ENCODE peak calls at places on chromosomes 7 and 10, in six cellular contexts. P is H1, W is A549, X is endothelial cell of umbilical vein, S is WTC11, E is K562. M is an unnamed sample.

GRCh38 chr10:132538790-132539421 is 1.3 kb downstream of the INPP5A start:
- DNase-seq in P (no peak), W (no peak), X (no peak), S (peak; percentile 7), E (no peak), M (no peak)

GRCh38 chr7:69567790-69568189 is 30.5 kb upstream of the AUTS2 start:
- DNase-seq in P (no peak), W (no peak), X (no peak), S (no peak), E (no peak), M (no peak)

GRCh38 chr7:42237162-42237821 is at the start of gene GLI3:
- DNase-seq in P (peak; percentile 91), W (peak; percentile 60), X (peak; percentile 90), S (peak; percentile 90), E (peak; percentile 70), M (no peak)

GRCh38 chr7:40802497-40802896 is 667.7 kb downstream of the SUGCT start:
- DNase-seq in P (no peak), W (no peak), X (no peak), S (no peak), E (no peak), M (no peak)

GRCh38 chr10:45001382-45002148 is 842 bp downstream of the ZNF22 start:
- DNase-seq in P (no peak), W (peak; percentile 15), X (peak; percentile 94), S (no peak), E (peak; percentile 77), M (no peak)

GRCh38 chr7:95871078-95871848 is 98.9 kb downstream of the DYNC1I1 start:
- DNase-seq in P (peak; percentile 52), W (peak; percentile 36), X (peak; percentile 72), S (peak; percentile 38), E (peak; percentile 51), M (peak; percentile 43)

GRCh38 chr7:5139998-5140397 is 50.0 kb upstream of the WIPI2 start:
- DNase-seq in P (peak; percentile 69), W (no peak), X (peak; percentile 31), S (peak; percentile 65), E (no peak), M (peak; percentile 32)

GRCh38 chr10:126012485-126012884 is 116.1 kb downstream of the FANK1 start:
- DNase-seq in P (no peak), W (no peak), X (peak; percentile 14), S (no peak), E (no peak), M (no peak)

GRCh38 chr10:87642486-87642885 is 17.2 kb upstream of the PAPSS2 start:
- DNase-seq in P (no peak), W (no peak), X (no peak), S (no peak), E (no peak), M (no peak)

GRCh38 chr10:71320592-71320991 is 1.5 kb downstream of the SLC29A3 start:
- DNase-seq in P (no peak), W (no peak), X (no peak), S (no peak), E (no peak), M (peak; percentile 51)

GRCh38 chr7:149877890-149878522 is 4.2 kb downstream of the ATP6V0E2 start:
- DNase-seq in P (no peak), W (no peak), X (no peak), S (no peak), E (no peak), M (no peak)

GRCh38 chr7:133484135-133484534 is 231.3 kb downstream of the EXOC4 start:
- DNase-seq in P (no peak), W (no peak), X (no peak), S (no peak), E (no peak), M (no peak)

GRCh38 chr10:23367896-23368685 is 23.5 kb upstream of the C10orf67 start:
- DNase-seq in P (no peak), W (no peak), X (no peak), S (no peak), E (no peak), M (no peak)

GRCh38 chr7:3787717-3788311 is 486.8 kb downstream of the SDK1 start:
- DNase-seq in P (no peak), W (no peak), X (no peak), S (no peak), E (no peak), M (no peak)

GRCh38 chr7:21548491-21548890 is 5.7 kb downstream of the DNAH11 start:
- DNase-seq in P (no peak), W (no peak), X (no peak), S (no peak), E (no peak), M (no peak)

GRCh38 chr10:14674376-14675050 is 100.2 kb downstream of the FAM107B start:
- DNase-seq in P (no peak), W (no peak), X (no peak), S (no peak), E (no peak), M (no peak)

GRCh38 chr10:5615263-5615820 is 51.1 kb downstream of the ASB13 start:
- DNase-seq in P (no peak), W (no peak), X (no peak), S (no peak), E (no peak), M (peak; percentile 45)

GRCh38 chr10:5613481-5613880 is 52.9 kb downstream of the ASB13 start:
- DNase-seq in P (no peak), W (no peak), X (no peak), S (no peak), E (no peak), M (no peak)

GRCh38 chr10:5611899-5612680 is 54.3 kb downstream of the ASB13 start:
- DNase-seq in P (no peak), W (no peak), X (no peak), S (no peak), E (no peak), M (no peak)

GRCh38 chr10:5616046-5616445 is 50.3 kb downstream of the ASB13 start:
- DNase-seq in P (no peak), W (no peak), X (no peak), S (no peak), E (no peak), M (no peak)

GRCh38 chr10:5614081-5614721 is 52.2 kb downstream of the ASB13 start:
- DNase-seq in P (no peak), W (no peak), X (no peak), S (no peak), E (no peak), M (no peak)
- TF ChIP-seq JUN in P (no peak), W (no peak), X (no peak), S (no peak), E (no peak), M (no peak)

GRCh38 chr10:77975086-77975666 is 48.6 kb upstream of the DLG5 start:
- DNase-seq in P (no peak), W (no peak), X (no peak), S (no peak), E (no peak), M (peak; percentile 49)

GRCh38 chr10:77971804-77972144 is 45.2 kb upstream of the DLG5 start:
- DNase-seq in P (no peak), W (no peak), X (no peak), S (no peak), E (no peak), M (no peak)

GRCh38 chr10:77972148-77972547 is 45.6 kb upstream of the DLG5 start:
- DNase-seq in P (no peak), W (no peak), X (no peak), S (no peak), E (no peak), M (no peak)

GRCh38 chr10:77974396-77975074 is 48.0 kb upstream of the DLG5 start:
- DNase-seq in P (peak; percentile 66), W (peak; percentile 32), X (peak; percentile 18), S (peak; percentile 66), E (peak; percentile 70), M (peak; percentile 52)

DNA sequence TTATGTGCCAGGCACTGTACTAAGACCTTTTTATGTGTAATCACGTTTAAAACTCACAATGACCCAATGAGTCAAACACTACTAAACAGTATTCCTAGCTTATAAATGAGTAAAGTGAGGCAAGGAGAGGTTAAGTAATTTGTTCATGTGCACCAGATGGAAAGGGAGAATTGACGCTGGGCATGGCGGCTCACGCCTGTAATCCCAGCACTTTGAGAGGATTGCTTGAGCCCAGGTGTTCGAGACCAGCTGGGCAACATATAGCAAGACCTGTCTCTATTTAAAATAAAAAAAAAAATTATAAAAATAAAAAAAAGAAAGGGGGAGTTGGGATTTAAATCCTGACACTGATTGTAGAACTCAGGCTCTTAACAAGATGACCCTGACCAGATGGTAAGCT is 46.7 kb upstream of the DLG5 start:
- DNase-seq in P (no peak), W (no peak), X (no peak), S (no peak), E (no peak), M (no peak)
- TF ChIP-seq JUN in P (no peak), W (no peak), X (no peak), S (no peak), E (no peak), M (no peak)

GRCh38 chr10:128062837-128063563 is 63.2 kb downstream of the MKI67 start:
- DNase-seq in P (no peak), W (no peak), X (peak; percentile 37), S (no peak), E (no peak), M (no peak)

GRCh38 chr10:128066954-128067382 is 59.3 kb downstream of the MKI67 start:
- DNase-seq in P (no peak), W (no peak), X (no peak), S (no peak), E (no peak), M (no peak)

GRCh38 chr10:128065881-128066534 is 60.2 kb downstream of the MKI67 start:
- DNase-seq in P (no peak), W (no peak), X (no peak), S (no peak), E (no peak), M (no peak)

GRCh38 chr10:128063736-128064614 is 62.2 kb downstream of the MKI67 start:
- DNase-seq in P (no peak), W (no peak), X (no peak), S (no peak), E (no peak), M (no peak)

GRCh38 chr10:128064615-128065580 is 61.3 kb downstream of the MKI67 start:
- DNase-seq in P (no peak), W (no peak), X (no peak), S (no peak), E (no peak), M (no peak)
- TF ChIP-seq JUN in P (no peak), W (no peak), X (no peak), S (no peak), E (no peak), M (no peak)

GRCh38 chr7:78783179-78783962 is 670.1 kb downstream of the MAGI2 start:
- DNase-seq in P (no peak), W (no peak), X (no peak), S (no peak), E (no peak), M (no peak)

GRCh38 chr7:78779788-78780187 is 673.7 kb downstream of the MAGI2 start:
- DNase-seq in P (no peak), W (no peak), X (no peak), S (no peak), E (no peak), M (no peak)

GRCh38 chr7:78780560-78780959 is 672.9 kb downstream of the MAGI2 start:
- DNase-seq in P (no peak), W (no peak), X (no peak), S (no peak), E (no peak), M (no peak)

DNA sequence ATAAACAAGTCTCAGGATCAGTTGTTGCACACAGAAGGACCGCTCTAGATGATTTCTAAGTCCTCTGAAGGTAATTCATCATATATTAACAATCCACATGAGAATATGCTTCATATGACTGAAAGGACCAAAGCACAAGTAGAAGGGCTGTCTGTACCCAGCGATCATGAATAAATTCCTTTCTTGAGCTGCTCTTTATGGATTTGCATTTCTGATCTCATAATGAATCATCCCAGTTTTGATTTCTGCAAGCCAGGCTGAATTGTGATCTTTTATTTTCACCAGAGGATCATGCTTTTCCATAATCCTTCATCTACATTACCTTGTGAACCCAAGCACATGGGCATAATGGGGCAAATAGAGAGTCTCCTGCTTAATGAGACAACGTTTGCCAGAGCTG is 675.6 kb downstream of the MAGI2 start:
- DNase-seq in P (no peak), W (no peak), X (no peak), S (no peak), E (no peak), M (no peak)
- TF ChIP-seq JUN in P (no peak), W (no peak), X (no peak), S (no peak), E (no peak), M (no peak)

M was measured in HepG2.